ENCODE peak calls at places on chromosome 12, in six cellular contexts. G is kidney, L is WERI-Rb-1, C is epithelial cell of esophagus, X is psoas muscle, O is GM06990. D is an unnamed sample.

GRCh38 chr12:128387811-128388422 is 120.9 kb downstream of the TMEM132C start:
- DNase-seq in G (no peak), X (peak), C (no peak), O (peak), L (peak), D (no peak)

GRCh38 chr12:57126561-57126960 is 1.7 kb upstream of the LRP1 start:
- DNase-seq in O (no peak), L (no peak), X (no peak), C (no peak), G (no peak), D (peak)

GRCh38 chr12:28550757-28551381 is 360.6 kb downstream of the CCDC91 start:
- DNase-seq in L (no peak), C (peak), G (no peak), O (no peak), X (no peak), D (no peak)

GRCh38 chr12:127928615-127929014 is 338.4 kb upstream of the TMEM132C start:
- DNase-seq in C (no peak), O (no peak), L (no peak), G (no peak), X (no peak), D (no peak)

GRCh38 chr12:83710851-83711250 is 1024.1 kb downstream of the TMTC2 start:
- DNase-seq in C (no peak), O (no peak), G (no peak), L (no peak), X (no peak), D (no peak)

GRCh38 chr12:12736759-12737676 is 19.9 kb downstream of the CDKN1B start:
- DNase-seq in O (peak), L (no peak), G (no peak), C (peak), X (no peak), D (no peak)

GRCh38 chr12:30824311-30824710 is 69.6 kb upstream of the CAPRIN2 start:
- DNase-seq in L (no peak), O (no peak), C (no peak), X (no peak), G (no peak), D (no peak)

GRCh38 chr12:40058721-40059190 is 47.1 kb downstream of the SLC2A13 start:
- DNase-seq in L (no peak), G (no peak), C (peak), X (no peak), O (no peak), D (no peak)

GRCh38 chr12:44294649-44295048 is 458.8 kb downstream of the TMEM117 start:
- DNase-seq in C (no peak), O (peak), G (no peak), L (no peak), X (no peak), D (no peak)

GRCh38 chr12:98721204-98721702 is 76.2 kb downstream of the APAF1 start:
- DNase-seq in O (no peak), C (no peak), X (no peak), L (no peak), G (no peak), D (no peak)

GRCh38 chr12:47636908-47637780 is 68.7 kb downstream of the RPAP3 start:
- DNase-seq in X (no peak), L (peak), C (peak), G (no peak), O (peak), D (peak)

GRCh38 chr12:19026637-19027508 is 102.7 kb upstream of the PLEKHA5 start:
- DNase-seq in G (no peak), O (no peak), X (no peak), L (no peak), C (no peak), D (no peak)

GRCh38 chr12:55847033-55847432 is 4.3 kb upstream of the MMP19 start:
- DNase-seq in O (no peak), G (no peak), L (no peak), X (no peak), C (peak), D (no peak)

GRCh38 chr12:39235990-39236767 is 206.7 kb downstream of the KIF21A start:
- DNase-seq in X (no peak), C (peak), G (no peak), O (no peak), L (no peak), D (no peak)

GRCh38 chr12:39723831-39724230 is 104.2 kb upstream of the ABCD2 start:
- DNase-seq in L (no peak), X (no peak), C (peak), O (no peak), G (no peak), D (no peak)

GRCh38 chr12:68223067-68223747 is 2.4 kb downstream of the IL26 start:
- DNase-seq in C (peak), L (peak), O (peak), X (peak), G (peak), D (peak)

GRCh38 chr12:20429876-20430275 is 61.5 kb downstream of the PDE3A start:
- DNase-seq in X (no peak), G (no peak), O (no peak), L (no peak), C (no peak), D (no peak)

GRCh38 chr12:13376627-13377373 is 180.3 kb downstream of the EMP1 start:
- DNase-seq in L (no peak), X (no peak), G (no peak), C (peak), O (no peak), D (no peak)

GRCh38 chr12:114913871-114914801 is 230.2 kb upstream of the TBX3 start:
- DNase-seq in X (no peak), O (no peak), L (peak), G (no peak), C (peak), D (no peak)

GRCh38 chr12:12007713-12008231 is 63.0 kb upstream of the BCL2L14 start:
- DNase-seq in G (no peak), C (no peak), X (no peak), O (peak), L (no peak), D (no peak)

GRCh38 chr12:69039881-69040280 is 106.9 kb upstream of the CPM start:
- DNase-seq in C (no peak), O (no peak), G (no peak), X (no peak), L (no peak), D (no peak)

GRCh38 chr12:10140001-10140400 is 10.0 kb upstream of the CLEC7A start:
- DNase-seq in X (no peak), O (peak), C (peak), G (no peak), L (peak), D (no peak)

GRCh38 chr12:101862245-101862644 is 15.1 kb upstream of the DRAM1 start:
- DNase-seq in C (peak), O (no peak), G (no peak), X (no peak), L (no peak), D (no peak)

GRCh38 chr12:52914722-52915121 is 9.8 kb upstream of the KRT8 start:
- DNase-seq in X (no peak), G (no peak), C (no peak), L (no peak), O (no peak), D (no peak)

GRCh38 chr12:49621651-49622500 is 1.5 kb upstream of the PRPF40B start:
- DNase-seq in L (no peak), X (no peak), C (no peak), G (no peak), O (peak), D (no peak)

GRCh38 chr12:56581418-56582145 is 48.5 kb downstream of the BAZ2A start:
- DNase-seq in X (no peak), G (no peak), C (peak), O (no peak), L (no peak), D (no peak)

DNA sequence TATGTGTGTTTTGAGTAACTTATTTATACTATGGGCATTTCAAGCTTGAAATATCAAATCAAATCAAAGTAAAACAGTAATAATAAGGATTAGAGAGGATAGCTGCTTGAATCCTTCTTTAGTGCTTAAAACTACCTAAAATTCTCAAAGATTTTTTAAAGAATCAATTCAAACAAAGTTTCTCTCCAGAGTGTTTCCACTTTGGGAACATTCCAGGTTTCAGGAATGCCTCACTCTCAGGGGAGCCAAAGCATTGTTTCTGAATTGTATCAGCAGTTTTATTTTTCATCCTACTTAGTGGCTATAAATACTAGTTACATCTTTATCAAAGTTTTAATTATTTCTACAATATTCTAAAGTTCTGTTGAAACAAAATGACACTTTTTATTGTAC is 796 bp downstream of the RASSF9 start:
- DNase-seq in O (no peak), G (no peak), L (no peak), C (peak), X (no peak), D (no peak)
- H3K4me3 ChIP-seq in O (no peak), G (peak), L (no peak), C (peak), X (peak), D (peak)

GRCh38 chr12:112125250-112125999 is at the start of gene TRAFD1:
- DNase-seq in X (peak), G (peak), L (peak), O (peak), C (peak), D (peak)
- TF ChIP-seq CTCF in X (no peak), G (no peak), L (no peak), O (no peak), C (no peak), D (no peak)

DNA sequence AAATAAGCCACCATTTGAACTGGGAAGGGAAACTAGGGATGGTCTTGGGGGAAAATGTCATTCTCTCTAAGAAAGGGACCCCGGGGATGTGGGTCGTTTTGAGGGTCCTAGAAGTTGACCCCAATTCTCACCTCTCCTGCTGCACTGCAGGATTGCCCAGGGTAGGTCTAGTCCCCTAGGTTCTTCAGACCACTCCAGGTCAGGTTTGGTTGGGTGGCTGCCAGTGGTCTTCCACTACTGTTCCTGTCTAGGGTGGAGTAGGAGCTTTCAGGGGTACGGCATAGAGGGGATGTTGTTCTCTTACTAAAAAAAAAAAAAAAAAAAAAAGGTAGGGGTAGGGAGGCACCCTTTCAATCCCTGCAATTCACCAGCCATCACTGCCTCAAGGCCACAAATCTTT is 7.3 kb downstream of the HOXC8 start:
- DNase-seq in L (no peak), C (no peak), O (no peak), X (peak), G (peak), D (no peak)
- H3K4me3 ChIP-seq in L (no peak), C (no peak), O (no peak), X (peak), G (peak), D (no peak)

DNA sequence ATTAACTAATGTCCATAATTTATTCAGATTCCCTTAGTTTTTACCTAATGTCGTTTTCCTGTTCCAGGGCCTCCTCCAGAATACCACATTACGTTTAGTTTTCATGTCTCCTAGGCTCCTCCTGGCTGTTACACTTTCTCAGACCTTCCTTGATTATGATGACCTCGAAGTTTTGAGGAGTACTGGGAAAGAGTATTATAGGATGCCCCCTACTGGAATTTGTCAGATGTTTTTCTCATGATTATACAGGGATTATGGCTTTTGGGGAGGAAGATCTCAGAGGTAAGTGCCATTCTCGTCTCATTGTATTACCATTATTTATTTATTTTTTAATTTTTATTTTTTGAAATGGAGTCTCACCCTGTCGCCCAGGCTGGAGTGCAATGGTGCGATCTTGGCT is 17.7 kb upstream of the C1S start:
- DNase-seq in C (peak), X (no peak), G (no peak), O (no peak), L (no peak), D (no peak)
- TF ChIP-seq CTCF in C (peak), X (peak), G (peak), O (peak), L (peak), D (peak)

DNA sequence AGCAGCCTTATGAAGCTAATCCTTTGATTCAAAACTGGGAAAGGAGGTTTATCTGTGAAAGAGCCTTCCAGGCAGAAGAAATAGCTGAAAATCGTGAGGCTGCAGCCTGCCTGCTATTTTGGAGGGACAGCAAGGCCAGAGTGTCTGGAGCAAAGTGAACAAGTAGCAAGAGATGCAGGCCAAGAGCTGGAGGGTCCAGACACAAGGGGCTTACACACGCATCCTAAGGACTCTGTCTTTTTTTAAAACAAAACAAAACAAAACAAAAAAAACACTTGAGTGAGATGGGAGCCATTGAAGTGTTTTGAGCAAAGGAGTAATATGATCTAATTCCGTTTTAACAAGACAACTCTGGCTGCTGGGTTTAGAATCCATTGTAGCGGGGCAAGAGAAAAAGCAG is 76.4 kb upstream of the BCAT1 start:
- DNase-seq in C (no peak), O (no peak), L (no peak), X (no peak), G (no peak), D (no peak)
- H3K4me3 ChIP-seq in C (no peak), O (no peak), L (no peak), X (no peak), G (no peak), D (no peak)

DNA sequence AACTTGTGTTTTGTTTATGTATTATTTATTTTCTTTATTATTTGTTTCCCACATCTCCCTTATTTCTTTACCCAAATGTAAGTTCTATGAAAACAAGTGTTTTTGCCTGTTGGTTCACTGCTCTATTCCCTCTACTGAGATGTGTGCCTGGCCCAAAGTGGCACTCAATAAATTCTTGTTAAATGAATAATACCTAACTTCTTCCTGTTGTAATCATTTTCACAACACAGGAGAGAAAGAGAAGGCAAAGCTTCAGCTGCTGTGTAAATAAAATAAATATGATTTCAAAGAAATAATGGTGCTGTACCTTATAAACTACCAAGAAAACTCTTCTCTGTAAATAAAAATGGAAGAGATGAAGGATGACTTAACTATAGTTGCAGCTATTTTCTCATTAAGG is 116.2 kb downstream of the TRHDE start:
- DNase-seq in O (no peak), L (no peak), G (no peak), X (no peak), C (no peak), D (no peak)
- TF ChIP-seq CTCF in O (no peak), L (no peak), G (no peak), X (no peak), C (no peak), D (no peak)

DNA sequence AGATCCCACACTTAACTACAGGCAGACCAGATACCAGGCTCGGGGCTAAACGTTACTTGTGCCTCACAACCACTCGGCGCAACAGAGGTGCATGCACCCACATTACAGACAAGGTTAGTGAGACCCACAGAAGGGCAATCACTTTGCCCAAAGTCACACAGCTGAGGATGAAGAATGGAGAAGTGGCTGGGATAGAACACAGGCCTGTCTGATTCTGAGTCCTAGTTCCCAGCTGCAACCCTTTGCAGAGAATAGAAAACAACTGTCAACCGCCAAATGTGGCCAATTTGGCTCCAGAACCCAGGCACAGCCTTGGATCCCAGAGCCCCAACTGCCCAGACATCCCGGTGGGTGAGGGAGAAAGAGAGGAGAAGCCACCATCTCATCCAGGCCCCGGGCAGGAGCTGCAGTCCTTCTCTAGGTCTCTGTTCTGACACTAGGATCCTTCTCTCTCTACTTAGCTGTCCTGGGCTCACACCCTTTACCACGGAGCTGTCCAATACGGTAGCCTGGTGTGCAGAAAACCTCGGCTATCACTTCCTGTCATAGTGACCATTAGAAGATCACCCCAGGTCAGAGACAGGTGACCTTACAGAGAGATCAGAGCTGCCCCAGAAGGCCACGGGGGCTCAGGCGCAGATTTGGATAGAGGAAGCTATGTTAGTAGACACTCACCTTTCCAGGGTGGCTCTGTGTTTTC is 59.1 kb downstream of the FAM222A start:
- DNase-seq in G (peak), L (peak), O (no peak), C (no peak), X (peak), D (peak)
- H3K4me3 ChIP-seq in G (peak), L (no peak), O (no peak), C (no peak), X (peak), D (no peak)

DNA sequence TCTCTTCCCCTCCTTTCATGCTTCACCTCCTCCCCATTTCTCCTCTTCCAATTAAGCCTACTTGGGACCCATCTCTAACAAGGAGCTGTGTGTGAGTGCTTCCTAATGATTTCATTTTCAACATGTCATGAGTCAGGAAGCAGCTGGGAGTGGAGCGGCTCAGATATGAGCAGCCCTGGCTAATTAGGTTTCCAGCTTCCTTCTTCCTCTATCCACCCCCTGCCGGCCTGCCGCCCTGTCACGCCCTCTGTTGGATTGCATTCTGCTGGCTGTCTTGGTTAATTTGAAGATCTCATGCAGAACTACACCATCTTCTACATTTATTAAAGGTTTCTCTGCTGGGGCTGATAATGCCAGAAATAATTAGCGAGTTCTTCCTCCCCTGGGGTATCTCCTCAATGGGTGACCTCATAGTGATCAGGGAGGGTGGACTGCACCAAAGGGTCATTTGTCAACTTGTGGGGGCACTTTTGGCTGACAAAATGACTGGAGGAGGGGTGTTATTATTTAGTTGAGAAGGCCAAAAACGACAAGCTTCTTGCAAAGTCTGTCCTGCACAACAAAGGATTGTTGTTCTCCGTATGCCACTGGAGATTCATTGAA is 300.9 kb upstream of the SRRM4 start:
- DNase-seq in C (peak), X (no peak), L (no peak), O (no peak), G (peak), D (no peak)
- TF ChIP-seq CTCF in C (no peak), X (no peak), L (no peak), O (no peak), G (no peak), D (no peak)